ENCODE peak calls at places on chromosome 1, in eight cellular contexts. O is Peyer's patch; Z is CD4-positive, alpha-beta T cell; E is cardiac fibroblast; L is mesothelial cell of epicardium; J is HFFc6; R is uterus; M is K562. A is an unnamed sample.

GRCh38 chr1:245863566-245864184 is 643.4 kb downstream of the SMYD3 start:
- DNase-seq in R (no peak), E (no peak), Z (no peak), O (no peak), J (no peak), L (no peak), M (no peak), A (no peak)

GRCh38 chr1:202154766-202155477 is 5.5 kb downstream of the PTPN7 start:
- DNase-seq in M (peak; percentile 84), L (peak; percentile 56), J (peak; percentile 41), O (no peak), E (peak; percentile 69), Z (peak; percentile 42), R (no peak), A (peak; percentile 41)

GRCh38 chr1:53685272-53686051 is 53.5 kb downstream of the GLIS1 start:
- DNase-seq in L (peak; percentile 50), J (peak; percentile 3), R (no peak), E (peak; percentile 35), Z (no peak), O (no peak), M (no peak), A (no peak)

GRCh38 chr1:203491664-203492485 is 2.1 kb upstream of the OPTC start:
- DNase-seq in Z (no peak), M (no peak), R (no peak), J (no peak), E (no peak), L (no peak), O (no peak), A (no peak)

GRCh38 chr1:157878059-157878458 is 36.5 kb upstream of the CD5L start:
- DNase-seq in L (no peak), Z (no peak), J (peak; percentile 35), E (peak; percentile 62), R (no peak), M (peak; percentile 11), O (no peak), A (no peak)

GRCh38 chr1:174788981-174789380 is 210.8 kb upstream of the CACYBP start:
- DNase-seq in O (no peak), Z (no peak), L (no peak), M (peak; percentile 33), J (peak; percentile 88), E (peak; percentile 87), R (no peak), A (no peak)

GRCh38 chr1:206672011-206672688 is 12.6 kb upstream of the MAPKAPK2 start:
- DNase-seq in L (no peak), J (no peak), Z (no peak), E (peak; percentile 21), R (no peak), O (no peak), M (peak; percentile 92), A (no peak)

GRCh38 chr1:48207131-48207530 is 15.4 kb upstream of the SLC5A9 start:
- DNase-seq in M (no peak), L (no peak), J (no peak), Z (no peak), R (no peak), E (no peak), O (no peak), A (no peak)

GRCh38 chr1:55718758-55719671 is 503.9 kb upstream of the USP24 start:
- DNase-seq in O (no peak), Z (no peak), M (no peak), L (no peak), R (peak; percentile 83), E (peak; percentile 100), J (peak; percentile 99), A (no peak)

DNA sequence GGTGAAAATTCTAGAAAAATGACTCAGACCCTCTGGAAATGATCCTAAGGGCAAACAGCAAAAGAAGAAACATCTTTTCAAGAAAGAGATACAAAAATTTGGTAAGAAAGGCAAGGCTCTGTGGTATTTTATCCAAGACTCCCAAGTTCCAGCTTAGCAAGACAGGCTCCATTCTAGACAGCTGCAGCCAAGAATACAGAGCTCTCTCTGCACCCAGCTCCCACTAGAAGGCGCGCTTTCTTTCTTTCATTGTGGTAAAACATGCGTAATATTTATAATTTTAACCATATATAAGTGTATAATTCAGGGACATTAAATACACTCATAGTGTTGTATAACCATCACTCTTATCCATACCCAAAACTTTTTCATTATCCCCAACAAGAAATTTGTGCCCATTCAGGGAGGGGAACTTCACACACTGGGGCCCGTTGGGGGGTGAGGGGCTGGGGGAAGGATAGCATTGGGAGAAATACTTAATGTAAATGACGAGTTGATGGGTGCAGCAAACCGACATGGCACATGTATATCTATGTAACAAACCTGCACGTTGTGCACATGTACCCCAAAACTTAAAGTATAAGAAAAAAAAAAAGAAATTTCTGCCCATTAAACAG is 2.2 kb upstream of the HFM1 start:
- DNase-seq in M (peak; percentile 52), O (no peak), J (no peak), Z (no peak), E (no peak), R (no peak), L (no peak), A (no peak)
- TF ChIP-seq CTCF in M (peak; percentile 65), O (no peak), J (peak; percentile 65), Z (no peak), E (peak; percentile 23), R (no peak), L (no peak), A (no peak)

GRCh38 chr1:184530226-184530625 is 143.4 kb downstream of the C1orf21 start:
- DNase-seq in M (no peak), L (no peak), Z (no peak), R (no peak), E (no peak), J (no peak), O (no peak), A (no peak)
- TF ChIP-seq CTCF in M (no peak), L (no peak), Z (no peak), R (no peak), E (no peak), J (no peak), O (no peak), A (no peak)

GRCh38 chr1:110280126-110280525 is 59.1 kb upstream of the RBM15 start:
- DNase-seq in R (no peak), Z (no peak), L (no peak), M (peak; percentile 14), J (no peak), O (no peak), E (no peak), A (no peak)
- TF ChIP-seq CTCF in R (no peak), Z (no peak), L (no peak), M (peak; percentile 15), J (no peak), O (no peak), E (no peak), A (no peak)

DNA sequence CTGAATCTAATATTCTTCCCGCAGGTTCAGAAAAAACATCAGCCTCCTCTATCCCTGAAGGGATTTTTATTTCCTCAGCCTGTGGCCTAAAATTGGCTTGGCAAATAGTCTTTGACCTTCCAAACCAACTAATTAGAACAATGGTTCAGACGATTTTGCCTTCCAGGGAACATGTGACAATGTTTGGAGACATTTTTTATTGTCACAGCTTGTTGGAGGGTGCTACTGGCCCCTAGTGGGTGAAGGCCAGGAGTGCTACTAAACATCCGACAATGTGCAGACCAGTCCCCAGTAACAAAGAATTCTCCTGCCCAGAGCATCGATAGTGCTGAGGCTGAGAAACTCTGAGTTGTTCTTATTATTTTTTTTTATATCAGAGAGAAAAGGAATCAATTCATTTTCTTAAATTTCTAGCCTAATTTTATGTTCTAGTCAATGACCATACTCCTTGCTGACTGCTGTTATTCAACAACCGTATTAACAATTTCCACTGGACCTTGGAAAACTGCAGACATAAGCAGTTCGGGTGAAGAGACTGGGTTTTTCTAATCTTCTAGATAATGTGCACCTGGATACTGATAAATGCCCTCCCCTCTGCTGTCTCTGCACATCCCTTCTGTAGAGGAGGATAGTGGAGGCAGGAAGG is 280.7 kb downstream of the LMX1A start:
- DNase-seq in E (peak; percentile 39), R (no peak), L (peak; percentile 42), O (no peak), M (peak; percentile 25), Z (no peak), J (peak; percentile 49), A (peak; percentile 18)
- TF ChIP-seq CTCF in E (peak; percentile 59), R (peak; percentile 52), L (peak; percentile 67), O (peak; percentile 26), M (peak; percentile 62), Z (no peak), J (peak; percentile 83), A (peak; percentile 76)

GRCh38 chr1:107480548-107480947 is 339.7 kb downstream of the NTNG1 start:
- DNase-seq in M (no peak), E (no peak), L (no peak), J (no peak), Z (no peak), O (no peak), R (no peak), A (no peak)
- TF ChIP-seq CTCF in M (no peak), E (no peak), L (no peak), J (no peak), Z (no peak), O (no peak), R (no peak), A (no peak)

GRCh38 chr1:67372136-67372535 is 58.1 kb downstream of the SERBP1 start:
- DNase-seq in J (peak; percentile 53), M (no peak), E (peak; percentile 56), O (no peak), R (no peak), L (no peak), Z (no peak), A (no peak)

GRCh38 chr1:67371043-67371442 is 59.2 kb downstream of the SERBP1 start:
- DNase-seq in L (no peak), M (no peak), O (no peak), R (no peak), E (no peak), J (no peak), Z (no peak), A (no peak)

GRCh38 chr1:67372898-67373297 is 57.3 kb downstream of the SERBP1 start:
- DNase-seq in J (no peak), R (no peak), E (no peak), O (no peak), L (no peak), M (no peak), Z (no peak), A (no peak)

GRCh38 chr1:67371681-67372080 is 58.5 kb downstream of the SERBP1 start:
- DNase-seq in M (no peak), R (no peak), J (peak; percentile 51), L (no peak), E (peak; percentile 19), O (no peak), Z (no peak), A (no peak)

DNA sequence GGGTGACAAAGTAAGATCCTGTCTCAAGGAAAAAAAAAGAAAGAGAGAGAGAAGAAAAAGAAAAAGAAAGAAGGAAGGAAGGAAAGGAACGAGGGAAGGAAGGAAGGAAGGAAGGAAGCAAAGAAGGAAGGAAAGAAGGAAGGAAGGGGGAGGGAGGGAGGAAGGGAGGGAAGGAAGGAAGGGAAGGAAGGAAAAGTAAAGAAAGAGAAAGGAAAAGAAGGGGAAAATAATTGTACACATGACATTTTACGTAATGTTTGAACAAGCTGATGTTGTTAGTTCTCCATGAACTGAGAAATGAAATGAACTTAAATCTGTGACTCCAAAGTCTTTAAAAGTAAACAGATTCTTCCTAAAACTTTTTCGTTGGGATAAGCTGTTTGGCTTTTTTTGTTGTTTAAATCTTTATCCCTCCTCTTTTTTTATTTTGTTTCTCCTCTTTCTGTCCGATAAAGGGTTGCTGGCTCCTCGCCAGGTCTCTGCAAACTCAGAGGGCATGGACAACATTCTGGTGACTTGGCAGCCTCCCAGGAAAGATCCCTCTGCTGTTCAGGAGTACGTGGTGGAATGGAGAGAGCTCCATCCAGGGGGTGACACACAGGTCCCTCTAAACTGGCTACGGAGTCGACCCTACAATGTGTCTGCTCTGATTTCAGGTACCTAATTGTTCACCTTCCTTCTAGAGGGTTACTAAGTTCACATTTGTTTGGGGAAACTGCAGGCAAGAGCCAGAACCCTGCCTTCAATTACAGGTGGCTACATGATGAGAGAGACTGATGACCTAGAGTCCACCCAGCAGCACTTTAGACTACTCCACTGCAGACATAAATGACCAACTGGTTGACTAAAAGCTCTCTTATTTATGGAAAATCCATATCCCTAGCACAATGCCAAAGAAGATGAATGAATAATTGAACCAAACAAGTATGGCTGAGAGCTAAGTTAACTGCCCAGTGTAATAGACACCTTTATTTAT is 60.0 kb downstream of the IL12RB2 start:
- DNase-seq in R (peak; percentile 21), J (no peak), Z (no peak), E (peak; percentile 40), M (peak; percentile 73), O (no peak), L (peak; percentile 70), A (no peak)
- TF ChIP-seq CTCF in R (no peak), J (no peak), Z (no peak), E (no peak), M (peak; percentile 16), O (no peak), L (no peak), A (no peak)